ENCODE peak calls at places on chromosomes 16 and 17, in five cellular contexts. U is pancreas, I is tibial nerve, V is breast epithelium, Y is tibial artery. L is an unnamed sample.

GRCh38 chr17:27927781-27928180 is 34.6 kb upstream of the LYRM9 start:
- DNase-seq in U (no peak), I (no peak), V (no peak), Y (no peak), L (no peak)

GRCh38 chr17:55641559-55642160 is 81.0 kb downstream of the TMEM100 start:
- DNase-seq in U (peak), I (peak), V (peak), Y (peak), L (peak)

GRCh38 chr17:42806249-42806648 is 7.6 kb downstream of the CNTD1 start:
- DNase-seq in U (no peak), I (no peak), V (no peak), Y (no peak), L (no peak)

GRCh38 chr17:59165933-59166342 is 10.4 kb downstream of the PRR11 start:
- DNase-seq in U (peak), I (peak), V (no peak), Y (no peak), L (no peak)

GRCh38 chr16:62041401-62041800 is 5.2 kb upstream of the CDH8 start:
- DNase-seq in U (no peak), I (no peak), V (no peak), Y (no peak), L (no peak)

GRCh38 chr17:57260325-57261083 is 4.2 kb downstream of the MSI2 start:
- DNase-seq in U (no peak), I (no peak), V (no peak), Y (no peak), L (no peak)

GRCh38 chr17:66654764-66655163 is 180.2 kb upstream of the CACNG5 start:
- DNase-seq in U (no peak), I (no peak), V (no peak), Y (no peak), L (no peak)

GRCh38 chr17:32303861-32304288 is 38.1 kb downstream of the C17orf75 start:
- DNase-seq in U (no peak), I (no peak), V (no peak), Y (no peak), L (no peak)

GRCh38 chr17:35152741-35153140 is 5.1 kb downstream of the UNC45B start:
- DNase-seq in U (no peak), I (no peak), V (no peak), Y (no peak), L (no peak)

GRCh38 chr16:19559242-19559910 is 3.9 kb downstream of the VPS35L start:
- DNase-seq in U (peak), I (peak), V (no peak), Y (no peak), L (no peak)

GRCh38 chr17:77916771-77917481 is 41.6 kb upstream of the TNRC6C start:
- DNase-seq in U (no peak), I (no peak), V (no peak), Y (peak), L (peak)

GRCh38 chr17:68939195-68939594 is 16.0 kb downstream of the ABCA8 start:
- DNase-seq in U (no peak), I (no peak), V (no peak), Y (no peak), L (no peak)

GRCh38 chr17:68943123-68943811 is 11.9 kb downstream of the ABCA8 start:
- DNase-seq in U (no peak), I (no peak), V (no peak), Y (no peak), L (no peak)

GRCh38 chr17:68942389-68942788 is 12.8 kb downstream of the ABCA8 start:
- DNase-seq in U (no peak), I (no peak), V (no peak), Y (no peak), L (no peak)

DNA sequence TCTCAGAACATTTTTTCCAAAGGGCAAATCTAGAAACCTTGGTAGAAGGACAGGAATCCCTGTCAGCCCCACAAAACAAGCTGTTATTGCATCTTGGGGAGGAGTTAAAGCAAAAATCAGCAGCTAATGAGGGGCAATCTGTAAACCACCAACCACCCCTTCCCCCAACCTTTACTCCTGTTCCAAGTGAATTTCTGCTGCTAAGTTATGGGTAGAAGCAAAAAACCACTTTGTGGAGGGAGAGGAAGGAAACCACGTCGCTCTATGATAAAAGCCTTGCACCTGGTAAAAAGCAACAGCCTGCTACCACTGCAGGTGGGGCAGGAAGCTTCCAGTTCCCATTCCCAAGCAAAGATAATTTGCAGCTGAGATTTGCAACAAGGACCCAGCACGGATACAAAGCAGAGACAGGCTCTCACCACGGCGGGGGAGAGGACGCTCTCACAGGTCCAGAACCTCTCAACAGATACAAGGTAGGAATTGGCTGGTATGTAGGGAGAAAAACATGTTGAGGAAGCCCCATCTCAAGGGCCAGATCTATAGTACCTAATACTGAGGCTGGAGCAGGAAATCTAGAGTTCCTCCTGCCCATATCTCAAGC is 10.7 kb downstream of the ABCA8 start:
- DNase-seq in U (no peak), I (no peak), V (no peak), Y (no peak), L (no peak)
- H3K4me3 ChIP-seq in U (no peak), I (no peak), V (no peak), Y (no peak), L (no peak)

DNA sequence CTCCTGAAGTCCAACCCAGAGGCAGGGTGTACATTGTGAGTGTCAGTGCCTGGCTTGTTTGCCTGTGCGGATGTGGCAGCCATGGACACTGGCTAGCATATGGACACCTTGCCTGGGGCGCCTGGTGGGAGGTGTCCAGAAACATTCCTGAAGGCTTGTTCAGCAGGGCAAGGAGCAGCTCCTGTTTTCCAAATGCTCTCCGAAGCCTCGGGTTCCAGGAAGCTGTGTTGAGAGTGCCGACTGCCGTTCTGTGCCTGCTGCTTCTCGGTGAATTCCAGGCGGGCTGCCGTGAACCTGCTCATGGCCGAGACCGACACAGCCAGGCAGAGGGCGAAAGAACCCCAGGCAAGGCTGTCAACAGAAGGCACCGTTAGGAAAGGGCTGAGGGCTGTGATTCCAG is 10.9 kb upstream of the DHRS7C start:
- DNase-seq in U (no peak), I (no peak), V (no peak), Y (no peak), L (no peak)
- H3K27ac ChIP-seq in U (no peak), I (no peak), V (no peak), Y (no peak), L (no peak)

GRCh38 chr17:6928193-6928592 is 67.7 kb upstream of the ALOX12 start:
- DNase-seq in U (no peak), I (no peak), V (no peak), Y (no peak), L (no peak)

GRCh38 chr17:6919158-6919557 is 76.7 kb upstream of the ALOX12 start:
- DNase-seq in U (no peak), I (no peak), V (no peak), Y (no peak), L (no peak)

GRCh38 chr17:6927290-6927844 is 68.5 kb upstream of the ALOX12 start:
- DNase-seq in U (no peak), I (no peak), V (no peak), Y (no peak), L (no peak)

GRCh38 chr17:6923385-6923784 is 72.5 kb upstream of the ALOX12 start:
- DNase-seq in U (no peak), I (no peak), V (no peak), Y (no peak), L (no peak)

GRCh38 chr17:6924121-6924676 is 71.7 kb upstream of the ALOX12 start:
- DNase-seq in U (no peak), I (no peak), V (no peak), Y (no peak), L (no peak)
- H3K4me3 ChIP-seq in U (no peak), I (no peak), V (no peak), Y (no peak), L (no peak)

DNA sequence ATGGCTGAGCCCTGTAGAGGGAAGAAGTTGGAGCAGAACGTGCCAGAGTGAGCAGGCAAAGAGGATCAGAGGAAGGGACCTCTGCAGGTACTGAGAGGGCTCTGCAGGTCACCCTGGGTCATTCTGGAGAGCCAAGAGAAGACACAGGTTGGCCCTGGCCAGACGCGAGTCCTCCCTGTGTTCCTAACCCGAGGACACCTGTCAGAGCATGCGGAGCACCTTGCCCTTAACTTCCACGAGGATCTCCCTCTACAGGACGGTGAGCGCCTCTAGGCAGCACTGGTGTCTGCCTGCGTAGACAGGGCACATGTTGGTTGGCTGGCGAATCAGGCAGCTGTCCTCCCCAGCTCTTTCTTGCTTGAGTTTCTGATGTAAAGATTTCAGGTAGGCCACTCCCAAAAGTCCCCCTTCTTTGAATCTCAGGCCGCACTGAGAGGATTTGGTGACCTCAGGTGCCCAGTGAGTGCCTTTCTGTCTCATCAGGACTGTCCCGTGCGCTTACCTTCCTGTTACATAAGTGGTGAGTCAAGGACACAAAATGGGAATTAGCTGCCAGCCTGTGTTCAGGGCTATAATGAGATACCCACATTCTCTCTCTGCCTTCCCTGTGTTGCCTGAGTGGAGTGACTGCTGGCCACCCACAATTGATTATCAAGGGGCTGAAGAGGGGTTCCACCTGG is 45.3 kb downstream of the MPRIP start:
- DNase-seq in U (no peak), I (no peak), V (no peak), Y (no peak), L (peak)
- H3K27ac ChIP-seq in U (no peak), I (peak), V (no peak), Y (peak), L (no peak)

L was measured in aorta.